ENCODE peak calls at places on chromosomes 7 and 10, in five cellular contexts. One of them, this sample, is unnamed.

GRCh38 chr10:3542185-3542611 is 242.8 kb downstream of the KLF6 start:
- DNase-seq in AG10803: peak
- DNase-seq in left ventricle myocardium inferior: no peak
- DNase-seq in SJSA1: no peak
- DNase-seq in cardiac muscle cell: peak
- DNase-seq in this sample: no peak

GRCh38 chr7:157903715-157904114 is 566.9 kb downstream of the DNAJB6 start:
- DNase-seq in AG10803: no peak
- DNase-seq in left ventricle myocardium inferior: no peak
- DNase-seq in SJSA1: no peak
- DNase-seq in cardiac muscle cell: no peak
- DNase-seq in this sample: no peak

GRCh38 chr10:36679554-36679953 is 445.8 kb upstream of the ANKRD30A start:
- DNase-seq in AG10803: no peak
- DNase-seq in left ventricle myocardium inferior: no peak
- DNase-seq in SJSA1: no peak
- DNase-seq in cardiac muscle cell: no peak
- DNase-seq in this sample: no peak

GRCh38 chr10:72308320-72308987 is 34.7 kb downstream of the DDIT4 start:
- DNase-seq in AG10803: peak
- DNase-seq in left ventricle myocardium inferior: no peak
- DNase-seq in SJSA1: peak
- DNase-seq in cardiac muscle cell: peak
- DNase-seq in this sample: peak

GRCh38 chr7:68362745-68363518 is 1235.3 kb upstream of the AUTS2 start:
- DNase-seq in AG10803: no peak
- DNase-seq in left ventricle myocardium inferior: no peak
- DNase-seq in SJSA1: no peak
- DNase-seq in cardiac muscle cell: no peak
- DNase-seq in this sample: no peak

GRCh38 chr10:99394256-99394655 is 36.2 kb downstream of the GOT1 start:
- DNase-seq in AG10803: no peak
- DNase-seq in left ventricle myocardium inferior: no peak
- DNase-seq in SJSA1: no peak
- DNase-seq in cardiac muscle cell: no peak
- DNase-seq in this sample: no peak

GRCh38 chr7:18119985-18120384 is 92.3 kb upstream of the PRPS1L1 start:
- DNase-seq in AG10803: peak
- DNase-seq in left ventricle myocardium inferior: no peak
- DNase-seq in SJSA1: peak
- DNase-seq in cardiac muscle cell: peak
- DNase-seq in this sample: peak

GRCh38 chr10:72927485-72927884 is 27.1 kb downstream of the PLA2G12B start:
- DNase-seq in AG10803: no peak
- DNase-seq in left ventricle myocardium inferior: no peak
- DNase-seq in SJSA1: no peak
- DNase-seq in cardiac muscle cell: no peak
- DNase-seq in this sample: no peak

GRCh38 chr10:113252650-113253560 is 299.9 kb upstream of the HABP2 start:
- DNase-seq in AG10803: peak
- DNase-seq in left ventricle myocardium inferior: no peak
- DNase-seq in SJSA1: no peak
- DNase-seq in cardiac muscle cell: no peak
- DNase-seq in this sample: peak

GRCh38 chr10:102773986-102774385 is 30.2 kb downstream of the WBP1L start:
- DNase-seq in AG10803: peak
- DNase-seq in left ventricle myocardium inferior: peak
- DNase-seq in SJSA1: no peak
- DNase-seq in cardiac muscle cell: peak
- DNase-seq in this sample: no peak

GRCh38 chr7:51774178-51774577 is 457.6 kb upstream of the COBL start:
- DNase-seq in AG10803: no peak
- DNase-seq in left ventricle myocardium inferior: no peak
- DNase-seq in SJSA1: no peak
- DNase-seq in cardiac muscle cell: no peak
- DNase-seq in this sample: no peak

GRCh38 chr10:16242859-16243613 is 193.8 kb upstream of the PTER start:
- DNase-seq in AG10803: no peak
- DNase-seq in left ventricle myocardium inferior: no peak
- DNase-seq in SJSA1: no peak
- DNase-seq in cardiac muscle cell: no peak
- DNase-seq in this sample: no peak

GRCh38 chr10:127374074-127374680 is 174.9 kb upstream of the NPS start:
- DNase-seq in AG10803: no peak
- DNase-seq in left ventricle myocardium inferior: no peak
- DNase-seq in SJSA1: no peak
- DNase-seq in cardiac muscle cell: no peak
- DNase-seq in this sample: no peak

GRCh38 chr7:33996899-33997298 is 91.6 kb downstream of the BMPER start:
- DNase-seq in AG10803: no peak
- DNase-seq in left ventricle myocardium inferior: no peak
- DNase-seq in SJSA1: no peak
- DNase-seq in cardiac muscle cell: no peak
- DNase-seq in this sample: no peak

GRCh38 chr7:102063736-102064135 is 222.9 kb upstream of the SH2B2 start:
- DNase-seq in AG10803: peak
- DNase-seq in left ventricle myocardium inferior: no peak
- DNase-seq in SJSA1: peak
- DNase-seq in cardiac muscle cell: peak
- DNase-seq in this sample: peak

GRCh38 chr10:132563485-132564248 is 26.1 kb downstream of the INPP5A start:
- DNase-seq in AG10803: peak
- DNase-seq in left ventricle myocardium inferior: no peak
- DNase-seq in SJSA1: no peak
- DNase-seq in cardiac muscle cell: no peak
- DNase-seq in this sample: no peak

GRCh38 chr10:51244308-51244707 is 170.0 kb downstream of the PRKG1 start:
- DNase-seq in AG10803: no peak
- DNase-seq in left ventricle myocardium inferior: no peak
- DNase-seq in SJSA1: no peak
- DNase-seq in cardiac muscle cell: peak
- DNase-seq in this sample: no peak

GRCh38 chr10:114928818-114929217 is 9.2 kb upstream of the TRUB1 start:
- DNase-seq in AG10803: no peak
- DNase-seq in left ventricle myocardium inferior: no peak
- DNase-seq in SJSA1: no peak
- DNase-seq in cardiac muscle cell: no peak
- DNase-seq in this sample: no peak

GRCh38 chr7:6578114-6579084 is 1.1 kb downstream of the ZDHHC4 start:
- DNase-seq in AG10803: peak
- DNase-seq in left ventricle myocardium inferior: no peak
- DNase-seq in SJSA1: no peak
- DNase-seq in cardiac muscle cell: peak
- DNase-seq in this sample: peak

GRCh38 chr10:47331954-47332353 is 9.7 kb downstream of the GDF2 start:
- DNase-seq in AG10803: no peak
- DNase-seq in left ventricle myocardium inferior: no peak
- DNase-seq in SJSA1: no peak
- DNase-seq in cardiac muscle cell: no peak
- DNase-seq in this sample: no peak

GRCh38 chr10:32692174-32692573 is 246.2 kb downstream of the CCDC7 start:
- DNase-seq in AG10803: peak
- DNase-seq in left ventricle myocardium inferior: no peak
- DNase-seq in SJSA1: peak
- DNase-seq in cardiac muscle cell: peak
- DNase-seq in this sample: no peak

GRCh38 chr10:110398419-110399162 is 93.9 kb upstream of the SMNDC1 start:
- DNase-seq in AG10803: peak
- DNase-seq in left ventricle myocardium inferior: no peak
- DNase-seq in SJSA1: peak
- DNase-seq in cardiac muscle cell: peak
- DNase-seq in this sample: peak

GRCh38 chr10:12919574-12919973 is 81.9 kb downstream of the CCDC3 start:
- DNase-seq in AG10803: no peak
- DNase-seq in left ventricle myocardium inferior: no peak
- DNase-seq in SJSA1: no peak
- DNase-seq in cardiac muscle cell: no peak
- DNase-seq in this sample: no peak

GRCh38 chr10:128990986-128991385 is 476.1 kb upstream of the MGMT start:
- DNase-seq in AG10803: no peak
- DNase-seq in left ventricle myocardium inferior: no peak
- DNase-seq in SJSA1: no peak
- DNase-seq in cardiac muscle cell: no peak
- DNase-seq in this sample: no peak

GRCh38 chr10:14588084-14588937 is 186.4 kb downstream of the FAM107B start:
- DNase-seq in AG10803: peak
- DNase-seq in left ventricle myocardium inferior: no peak
- DNase-seq in SJSA1: peak
- DNase-seq in cardiac muscle cell: peak
- DNase-seq in this sample: peak

GRCh38 chr7:26398436-26399308 is 107.0 kb downstream of the SNX10 start:
- DNase-seq in AG10803: peak
- DNase-seq in left ventricle myocardium inferior: peak
- DNase-seq in SJSA1: peak
- DNase-seq in cardiac muscle cell: peak
- DNase-seq in this sample: peak

GRCh38 chr10:14032406-14032998 is 298.2 kb downstream of the FRMD4A start:
- DNase-seq in AG10803: no peak
- DNase-seq in left ventricle myocardium inferior: peak
- DNase-seq in SJSA1: no peak
- DNase-seq in cardiac muscle cell: peak
- DNase-seq in this sample: no peak

GRCh38 chr7:124566576-124566975 is 199.0 kb downstream of the GPR37 start:
- DNase-seq in AG10803: peak
- DNase-seq in left ventricle myocardium inferior: no peak
- DNase-seq in SJSA1: no peak
- DNase-seq in cardiac muscle cell: no peak
- DNase-seq in this sample: peak

GRCh38 chr7:53744361-53744760 is 708.9 kb downstream of the POM121L12 start:
- DNase-seq in AG10803: no peak
- DNase-seq in left ventricle myocardium inferior: no peak
- DNase-seq in SJSA1: no peak
- DNase-seq in cardiac muscle cell: no peak
- DNase-seq in this sample: no peak

GRCh38 chr10:60816624-60817023 is 38.3 kb downstream of the CDK1 start:
- DNase-seq in AG10803: peak
- DNase-seq in left ventricle myocardium inferior: no peak
- DNase-seq in SJSA1: peak
- DNase-seq in cardiac muscle cell: peak
- DNase-seq in this sample: peak

GRCh38 chr7:87499494-87499893 is 24.0 kb upstream of the ABCB4 start:
- DNase-seq in AG10803: no peak
- DNase-seq in left ventricle myocardium inferior: no peak
- DNase-seq in SJSA1: no peak
- DNase-seq in cardiac muscle cell: no peak
- DNase-seq in this sample: no peak

GRCh38 chr7:87498893-87499292 is 23.4 kb upstream of the ABCB4 start:
- DNase-seq in AG10803: no peak
- DNase-seq in left ventricle myocardium inferior: no peak
- DNase-seq in SJSA1: no peak
- DNase-seq in cardiac muscle cell: no peak
- DNase-seq in this sample: no peak

GRCh38 chr7:87495366-87495765 is 19.9 kb upstream of the ABCB4 start:
- DNase-seq in AG10803: no peak
- DNase-seq in left ventricle myocardium inferior: no peak
- DNase-seq in SJSA1: no peak
- DNase-seq in cardiac muscle cell: no peak
- DNase-seq in this sample: no peak

GRCh38 chr7:87494454-87494853 is 19.0 kb upstream of the ABCB4 start:
- DNase-seq in AG10803: no peak
- DNase-seq in left ventricle myocardium inferior: no peak
- DNase-seq in SJSA1: no peak
- DNase-seq in cardiac muscle cell: no peak
- DNase-seq in this sample: no peak

DNA sequence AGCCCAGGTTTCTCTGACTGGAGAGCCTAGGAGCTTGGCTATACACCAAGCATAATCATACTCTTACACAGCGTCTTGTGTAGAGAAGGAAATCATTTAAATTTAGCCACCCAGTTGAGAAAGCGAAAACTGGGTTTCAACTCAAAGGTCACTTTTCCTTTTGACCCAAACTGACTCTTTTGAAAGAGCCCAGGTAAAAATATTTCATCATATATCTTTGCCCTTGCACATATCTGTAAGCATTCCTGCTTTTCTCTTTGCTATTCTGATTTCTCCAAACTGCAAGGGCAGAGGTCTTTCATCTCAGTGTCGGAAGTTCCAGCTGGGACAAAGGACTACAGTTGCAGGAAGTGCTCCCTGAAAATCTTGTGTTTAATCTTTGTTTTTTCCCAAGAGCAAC is 22.0 kb upstream of the ABCB4 start:
- DNase-seq in AG10803: no peak
- DNase-seq in left ventricle myocardium inferior: no peak
- DNase-seq in SJSA1: no peak
- DNase-seq in cardiac muscle cell: no peak
- DNase-seq in this sample: no peak
- H3K4me3 ChIP-seq in AG10803: no peak
- H3K4me3 ChIP-seq in left ventricle myocardium inferior: no peak
- H3K4me3 ChIP-seq in SJSA1: no peak
- H3K4me3 ChIP-seq in cardiac muscle cell: no peak
- H3K4me3 ChIP-seq in this sample: no peak

GRCh38 chr10:25177093-25177753 is 2.4 kb downstream of the GPR158 start:
- DNase-seq in AG10803: no peak
- DNase-seq in left ventricle myocardium inferior: no peak
- DNase-seq in SJSA1: no peak
- DNase-seq in cardiac muscle cell: no peak
- DNase-seq in this sample: no peak
- H3K4me3 ChIP-seq in AG10803: no peak
- H3K4me3 ChIP-seq in left ventricle myocardium inferior: no peak
- H3K4me3 ChIP-seq in SJSA1: no peak
- H3K4me3 ChIP-seq in cardiac muscle cell: no peak
- H3K4me3 ChIP-seq in this sample: no peak

DNA sequence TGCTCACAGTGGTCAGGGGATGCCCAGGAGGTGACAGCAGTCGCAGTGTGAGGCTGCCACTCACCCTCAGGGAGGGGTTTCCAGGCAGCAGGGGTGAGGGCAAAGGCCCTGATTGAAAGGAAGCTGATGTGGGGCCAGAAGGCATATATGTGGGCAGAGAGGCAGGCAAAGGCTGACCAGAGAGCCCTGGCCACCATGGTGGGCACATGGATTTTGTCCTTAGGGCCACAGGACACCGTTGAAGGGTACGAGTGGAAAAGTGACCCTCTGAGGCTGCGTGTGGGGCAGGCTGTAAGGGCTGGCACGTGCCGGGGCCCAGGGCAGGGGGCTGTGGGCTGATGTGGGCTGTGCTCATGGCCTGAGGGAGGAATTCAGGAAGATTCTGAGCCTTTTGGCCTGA is 57.5 kb upstream of the ZNF32 start:
- DNase-seq in AG10803: no peak
- DNase-seq in left ventricle myocardium inferior: no peak
- DNase-seq in SJSA1: no peak
- DNase-seq in cardiac muscle cell: no peak
- DNase-seq in this sample: no peak
- H3K4me3 ChIP-seq in AG10803: no peak
- H3K4me3 ChIP-seq in left ventricle myocardium inferior: no peak
- H3K4me3 ChIP-seq in SJSA1: no peak
- H3K4me3 ChIP-seq in cardiac muscle cell: no peak
- H3K4me3 ChIP-seq in this sample: no peak

DNA sequence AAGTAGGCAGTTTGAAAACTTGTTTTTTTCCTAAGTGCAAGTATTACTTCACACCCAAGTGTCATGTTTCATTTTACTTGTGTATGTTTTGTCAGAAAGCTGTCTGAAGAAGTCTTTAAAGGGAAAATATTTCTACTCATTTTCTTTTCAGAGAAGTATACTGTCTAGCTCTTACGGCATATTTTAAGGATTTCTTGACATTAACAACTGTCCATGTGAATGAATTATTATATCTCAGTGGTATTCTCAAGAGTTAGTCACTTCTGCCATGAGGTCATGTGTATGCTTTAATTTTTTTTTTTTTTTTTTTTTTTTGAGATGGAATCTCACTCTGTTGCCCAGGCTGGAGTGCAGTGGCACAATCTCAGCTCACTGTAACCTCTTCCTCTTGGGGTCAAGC is 229.5 kb downstream of the BICC1 start:
- DNase-seq in AG10803: no peak
- DNase-seq in left ventricle myocardium inferior: no peak
- DNase-seq in SJSA1: no peak
- DNase-seq in cardiac muscle cell: no peak
- DNase-seq in this sample: no peak
- H3K4me3 ChIP-seq in AG10803: no peak
- H3K4me3 ChIP-seq in left ventricle myocardium inferior: no peak
- H3K4me3 ChIP-seq in SJSA1: no peak
- H3K4me3 ChIP-seq in cardiac muscle cell: no peak
- H3K4me3 ChIP-seq in this sample: no peak

This sample was measured in fibroblast of villous mesenchyme.